ENCODE peak calls at places on chromosome X, in nine cellular contexts. I, D, M, P, N, Z, O, R and Y are unnamed samples.

GRCh38 chrX:54182194-54182863 is 725 bp downstream of the FAM120C start:
- DNase-seq in I (peak; percentile 53), D (peak; percentile 33), M (no peak), P (peak; percentile 17), N (peak; percentile 87), Z (peak; percentile 54), O (no peak), R (no peak), Y (peak; percentile 48)

GRCh38 chrX:120763269-120763668 is 112.4 kb downstream of the CT47B1 start:
- DNase-seq in I (no peak), D (no peak), M (no peak), P (no peak), N (no peak), Z (no peak), O (no peak), R (peak; percentile 21), Y (no peak)

GRCh38 chrX:11272863-11273262 is 20.4 kb upstream of the AMELX start:
- DNase-seq in I (no peak), D (no peak), M (no peak), P (no peak), N (no peak), Z (no peak), O (no peak), R (no peak), Y (no peak)

GRCh38 chrX:151675121-151675746 is 20.0 kb upstream of the PRRG3 start:
- DNase-seq in I (no peak), D (no peak), M (no peak), P (no peak), N (no peak), Z (no peak), O (no peak), R (no peak), Y (no peak)

GRCh38 chrX:139875831-139876230 is 57.0 kb downstream of the ATP11C start:
- DNase-seq in I (no peak), D (no peak), M (no peak), P (no peak), N (no peak), Z (no peak), O (no peak), R (no peak), Y (no peak)

GRCh38 chrX:1249101-1249887 is 19.3 kb upstream of the CSF2RA start:
- DNase-seq in I (no peak), D (no peak), M (no peak), P (no peak), N (no peak), Z (peak; percentile 30), O (no peak), R (peak; percentile 6), Y (peak; percentile 63)

GRCh38 chrX:108036298-108036973 is 8.4 kb upstream of the VSIG1 start:
- DNase-seq in I (peak; percentile 51), D (no peak), M (no peak), P (peak; percentile 86), N (no peak), Z (peak; percentile 82), O (peak; percentile 82), R (peak; percentile 96), Y (no peak)

GRCh38 chrX:96102997-96103396 is 581.6 kb upstream of the DIAPH2 start:
- DNase-seq in I (no peak), D (no peak), M (no peak), P (no peak), N (peak; percentile 25), Z (no peak), O (no peak), R (no peak), Y (no peak)

GRCh38 chrX:123959281-123960063 is 2.0 kb upstream of the STAG2 start:
- DNase-seq in I (peak; percentile 24), D (no peak), M (no peak), P (peak; percentile 34), N (peak; percentile 41), Z (peak; percentile 29), O (no peak), R (no peak), Y (no peak)

GRCh38 chrX:55011294-55011693 is 11.1 kb downstream of the APEX2 start:
- DNase-seq in I (no peak), D (peak; percentile 14), M (no peak), P (peak; percentile 3), N (no peak), Z (no peak), O (no peak), R (no peak), Y (no peak)

GRCh38 chrX:103538728-103539127 is 19.4 kb upstream of the RAB40A start:
- DNase-seq in I (no peak), D (no peak), M (no peak), P (no peak), N (no peak), Z (no peak), O (no peak), R (peak; percentile 40), Y (no peak)

GRCh38 chrX:40473460-40474204 is 107.1 kb upstream of the ATP6AP2 start:
- DNase-seq in I (no peak), D (no peak), M (no peak), P (no peak), N (no peak), Z (no peak), O (no peak), R (no peak), Y (no peak)

GRCh38 chrX:53281321-53281822 is at the start of gene IQSEC2:
- DNase-seq in I (peak; percentile 70), D (peak; percentile 80), M (peak; percentile 39), P (peak; percentile 81), N (peak; percentile 95), Z (peak; percentile 82), O (no peak), R (peak; percentile 65), Y (no peak)

GRCh38 chrX:37986893-37987292 is 19.5 kb upstream of the SYTL5 start:
- DNase-seq in I (no peak), D (peak; percentile 47), M (no peak), P (peak; percentile 26), N (no peak), Z (peak; percentile 28), O (no peak), R (no peak), Y (no peak)

GRCh38 chrX:46961574-46962279 is 49.5 kb downstream of the JADE3 start:
- DNase-seq in I (no peak), D (no peak), M (no peak), P (no peak), N (no peak), Z (no peak), O (no peak), R (no peak), Y (no peak)

GRCh38 chrX:21770631-21771321 is 12.9 kb upstream of the SMPX start:
- DNase-seq in I (peak; percentile 8), D (no peak), M (no peak), P (no peak), N (no peak), Z (peak; percentile 10), O (no peak), R (peak; percentile 24), Y (no peak)

GRCh38 chrX:132367984-132368383 is 120.9 kb downstream of the MBNL3 start:
- DNase-seq in I (no peak), D (no peak), M (no peak), P (no peak), N (no peak), Z (no peak), O (no peak), R (peak; percentile 33), Y (no peak)

GRCh38 chrX:13248867-13249521 is 70.9 kb downstream of the ATXN3L start:
- DNase-seq in I (no peak), D (no peak), M (no peak), P (peak; percentile 15), N (no peak), Z (no peak), O (no peak), R (no peak), Y (no peak)

GRCh38 chrX:119417842-119418241 is 18.7 kb downstream of the SLC25A43 start:
- DNase-seq in I (no peak), D (no peak), M (no peak), P (peak; percentile 22), N (no peak), Z (no peak), O (peak; percentile 6), R (no peak), Y (no peak)

GRCh38 chrX:69285401-69285871 is 120.2 kb upstream of the PJA1 start:
- DNase-seq in I (no peak), D (no peak), M (no peak), P (no peak), N (no peak), Z (no peak), O (no peak), R (peak; percentile 33), Y (no peak)

GRCh38 chrX:41482153-41482850 is 35.2 kb downstream of the NYX start:
- DNase-seq in I (no peak), D (no peak), M (no peak), P (peak; percentile 16), N (no peak), Z (peak; percentile 17), O (no peak), R (no peak), Y (no peak)

GRCh38 chrX:111444881-111445280 is 32.9 kb upstream of the DCX start:
- DNase-seq in I (no peak), D (no peak), M (no peak), P (no peak), N (no peak), Z (no peak), O (no peak), R (no peak), Y (no peak)

GRCh38 chrX:102746134-102746584 is 25.6 kb downstream of the GPRASP3 start:
- DNase-seq in I (no peak), D (peak; percentile 22), M (no peak), P (peak; percentile 10), N (peak; percentile 90), Z (peak; percentile 17), O (no peak), R (no peak), Y (no peak)

GRCh38 chrX:53486285-53486684 is 52.1 kb upstream of the HSD17B10 start:
- DNase-seq in I (no peak), D (no peak), M (no peak), P (no peak), N (no peak), Z (no peak), O (no peak), R (no peak), Y (no peak)

GRCh38 chrX:147899715-147900114 is 12.0 kb upstream of the FMR1 start:
- DNase-seq in I (no peak), D (no peak), M (no peak), P (no peak), N (no peak), Z (no peak), O (peak; percentile 19), R (peak; percentile 52), Y (no peak)

GRCh38 chrX:15299945-15300851 is 15.2 kb downstream of the ASB11 start:
- DNase-seq in I (no peak), D (peak; percentile 46), M (no peak), P (peak; percentile 28), N (no peak), Z (peak; percentile 62), O (no peak), R (no peak), Y (no peak)